ENCODE peak calls at places on chromosomes 6 and 20, in nine cellular contexts. F is fibroblast of lung, L is pancreas, O is upper lobe of right lung, D is psoas muscle, H is ovary, J is A549, X is IMR-90, Q is brain microvascular endothelial cell. G is an unnamed sample.

GRCh38 chr20:53751394-53752368 is 158.0 kb upstream of the ZNF217 start:
- DNase-seq in F (peak), L (no peak), O (no peak), D (no peak), H (no peak), J (peak), X (no peak), Q (no peak), G (no peak)

GRCh38 chr20:37229300-37229699 is 32.3 kb downstream of the GHRH start:
- DNase-seq in F (no peak), L (no peak), O (no peak), D (no peak), H (no peak), J (no peak), X (no peak), Q (no peak), G (no peak)

GRCh38 chr6:98824163-98824906 is 10.0 kb upstream of the POU3F2 start:
- DNase-seq in F (peak), L (peak), O (peak), D (no peak), H (no peak), J (no peak), X (no peak), Q (no peak), G (no peak)

GRCh38 chr6:32867022-32867477 is 13.1 kb downstream of the PSMB9 start:
- DNase-seq in F (no peak), L (no peak), O (no peak), D (no peak), H (no peak), J (no peak), X (no peak), Q (no peak), G (no peak)

GRCh38 chr20:45433316-45433715 is 17.4 kb downstream of the PIGT start:
- DNase-seq in F (peak), L (no peak), O (no peak), D (peak), H (no peak), J (no peak), X (peak), Q (no peak), G (no peak)

GRCh38 chr6:7196019-7196402 is 88.2 kb downstream of the RREB1 start:
- DNase-seq in F (no peak), L (no peak), O (no peak), D (no peak), H (no peak), J (no peak), X (no peak), Q (no peak), G (no peak)

GRCh38 chr6:142395768-142396231 is 94.0 kb downstream of the ADGRG6 start:
- DNase-seq in F (peak), L (no peak), O (no peak), D (no peak), H (no peak), J (no peak), X (peak), Q (peak), G (no peak)

GRCh38 chr6:146258206-146258605 is 229.3 kb downstream of the GRM1 start:
- DNase-seq in F (peak), L (no peak), O (no peak), D (no peak), H (no peak), J (no peak), X (no peak), Q (no peak), G (no peak)

GRCh38 chr6:167699141-167700036 is 127.3 kb upstream of the AFDN start:
- DNase-seq in F (peak), L (no peak), O (peak), D (peak), H (peak), J (no peak), X (no peak), Q (peak), G (peak)

GRCh38 chr20:62119591-62120364 is 2.5 kb upstream of the LSM14B start:
- DNase-seq in F (no peak), L (no peak), O (peak), D (peak), H (no peak), J (no peak), X (no peak), Q (no peak), G (no peak)

GRCh38 chr6:137403855-137404254 is 90.3 kb downstream of the OLIG3 start:
- DNase-seq in F (no peak), L (no peak), O (no peak), D (no peak), H (no peak), J (no peak), X (no peak), Q (no peak), G (no peak)

GRCh38 chr20:40803381-40803780 is 114.3 kb upstream of the MAFB start:
- DNase-seq in F (no peak), L (no peak), O (no peak), D (no peak), H (no peak), J (no peak), X (no peak), Q (no peak), G (no peak)

GRCh38 chr20:11891827-11892521 is 25.7 kb upstream of the BTBD3 start:
- DNase-seq in F (peak), L (no peak), O (no peak), D (no peak), H (peak), J (peak), X (peak), Q (peak), G (no peak)

GRCh38 chr6:31715022-31715683 is at the start of gene LY6G6D:
- DNase-seq in F (no peak), L (no peak), O (no peak), D (no peak), H (no peak), J (no peak), X (no peak), Q (no peak), G (no peak)

GRCh38 chr6:132257561-132257960 is 143.7 kb downstream of the MOXD1 start:
- DNase-seq in F (peak), L (no peak), O (no peak), D (no peak), H (no peak), J (no peak), X (peak), Q (peak), G (peak)

GRCh38 chr20:10565191-10565921 is 108.4 kb downstream of the JAG1 start:
- DNase-seq in F (peak), L (no peak), O (no peak), D (peak), H (peak), J (peak), X (peak), Q (peak), G (no peak)

GRCh38 chr6:92339891-92340290 is 1079.5 kb downstream of the EPHA7 start:
- DNase-seq in F (no peak), L (no peak), O (no peak), D (no peak), H (no peak), J (no peak), X (no peak), Q (no peak), G (no peak)

GRCh38 chr6:56292505-56293181 is 45.3 kb upstream of the COL21A1 start:
- DNase-seq in F (peak), L (no peak), O (no peak), D (no peak), H (peak), J (peak), X (peak), Q (peak), G (no peak)

GRCh38 chr20:44279228-44279627 is 31.8 kb downstream of the FITM2 start:
- DNase-seq in F (peak), L (no peak), O (no peak), D (no peak), H (peak), J (peak), X (peak), Q (peak), G (peak)

GRCh38 chr6:35161776-35162607 is 20.9 kb upstream of the TCP11 start:
- DNase-seq in F (no peak), L (no peak), O (no peak), D (no peak), H (no peak), J (no peak), X (no peak), Q (no peak), G (no peak)

GRCh38 chr6:36110863-36111262 is 19.4 kb upstream of the MAPK13 start:
- DNase-seq in F (no peak), L (no peak), O (no peak), D (no peak), H (no peak), J (no peak), X (no peak), Q (no peak), G (no peak)

GRCh38 chr6:154352898-154353585 is 3.6 kb downstream of the IPCEF1 start:
- DNase-seq in F (no peak), L (no peak), O (peak), D (no peak), H (no peak), J (no peak), X (no peak), Q (no peak), G (no peak)

GRCh38 chr6:116083052-116083451 is 17.6 kb upstream of the NT5DC1 start:
- DNase-seq in F (no peak), L (no peak), O (no peak), D (no peak), H (no peak), J (no peak), X (no peak), Q (no peak), G (no peak)

GRCh38 chr20:32574296-32575226 is 10.6 kb downstream of the NOL4L start:
- DNase-seq in F (peak), L (no peak), O (no peak), D (no peak), H (peak), J (peak), X (peak), Q (peak), G (no peak)

GRCh38 chr6:100573169-100573568 is 108.4 kb upstream of the SIM1 start:
- DNase-seq in F (peak), L (no peak), O (no peak), D (no peak), H (no peak), J (peak), X (peak), Q (peak), G (no peak)

GRCh38 chr6:17580518-17581048 is 19.5 kb upstream of the FAM8A1 start:
- DNase-seq in F (peak), L (peak), O (peak), D (peak), H (peak), J (peak), X (no peak), Q (peak), G (no peak)

GRCh38 chr6:17790486-17790885 is 83.8 kb upstream of the NUP153 start:
- DNase-seq in F (no peak), L (no peak), O (no peak), D (no peak), H (no peak), J (no peak), X (no peak), Q (no peak), G (no peak)

GRCh38 chr6:155524249-155524651 is 68.6 kb upstream of the NOX3 start:
- DNase-seq in F (peak), L (no peak), O (no peak), D (no peak), H (no peak), J (peak), X (peak), Q (peak), G (peak)

GRCh38 chr6:12148317-12148801 is 136.2 kb downstream of the HIVEP1 start:
- DNase-seq in F (peak), L (no peak), O (no peak), D (no peak), H (no peak), J (peak), X (peak), Q (peak), G (no peak)

GRCh38 chr6:169837529-169838250 is 86.3 kb downstream of the ERMARD start:
- DNase-seq in F (no peak), L (peak), O (no peak), D (no peak), H (no peak), J (no peak), X (no peak), Q (no peak), G (no peak)

GRCh38 chr6:169838291-169839028 is 87.0 kb downstream of the ERMARD start:
- DNase-seq in F (no peak), L (no peak), O (no peak), D (no peak), H (no peak), J (no peak), X (no peak), Q (no peak), G (no peak)

GRCh38 chr6:169839898-169840631 is 88.6 kb downstream of the ERMARD start:
- DNase-seq in F (no peak), L (no peak), O (peak), D (no peak), H (no peak), J (no peak), X (no peak), Q (no peak), G (no peak)

GRCh38 chr6:169839493-169839892 is 88.1 kb downstream of the ERMARD start:
- DNase-seq in F (no peak), L (no peak), O (no peak), D (no peak), H (no peak), J (no peak), X (no peak), Q (no peak), G (no peak)

GRCh38 chr6:169839029-169839481 is 87.6 kb downstream of the ERMARD start:
- DNase-seq in F (no peak), L (no peak), O (no peak), D (no peak), H (no peak), J (no peak), X (no peak), Q (no peak), G (no peak)
- H3K27ac ChIP-seq in F (no peak), L (no peak), O (no peak), D (no peak), H (no peak), J (no peak), X (no peak), Q (no peak), G (no peak)

GRCh38 chr20:50130995-50131394 is 18.0 kb upstream of the UBE2V1 start:
- DNase-seq in F (no peak), L (no peak), O (no peak), D (peak), H (no peak), J (no peak), X (peak), Q (no peak), G (no peak)
- H3K27ac ChIP-seq in F (no peak), L (no peak), O (no peak), D (peak), H (no peak), J (no peak), X (peak), Q (no peak), G (no peak)

DNA sequence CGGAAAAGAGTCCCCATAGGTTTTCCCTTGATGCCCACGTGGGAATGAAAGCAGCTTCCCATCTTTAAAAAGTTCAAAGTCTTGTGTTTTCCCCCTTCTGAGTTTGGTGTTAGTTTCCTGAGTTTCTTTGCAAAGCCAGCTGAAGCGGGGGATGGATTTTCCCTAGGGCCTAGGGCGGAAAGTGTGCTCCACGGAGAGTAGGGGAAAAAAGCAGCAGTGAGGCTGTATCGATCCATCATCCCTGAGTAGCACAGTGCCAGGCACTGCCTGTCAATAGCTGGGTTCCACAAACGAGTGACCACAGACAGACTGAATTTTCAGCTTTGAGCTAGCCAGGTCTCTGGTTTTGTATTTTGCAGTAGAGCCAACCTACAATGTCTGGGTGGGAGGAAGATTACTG is 1.4 kb downstream of the DAAM2 start:
- DNase-seq in F (no peak), L (no peak), O (no peak), D (no peak), H (no peak), J (no peak), X (no peak), Q (no peak), G (no peak)
- H3K27ac ChIP-seq in F (no peak), L (no peak), O (no peak), D (peak), H (no peak), J (no peak), X (peak), Q (no peak), G (no peak)

GRCh38 chr6:15249371-15250019 is 3.6 kb downstream of the JARID2 start:
- DNase-seq in F (no peak), L (no peak), O (no peak), D (no peak), H (no peak), J (no peak), X (no peak), Q (no peak), G (no peak)
- H3K27ac ChIP-seq in F (peak), L (peak), O (peak), D (peak), H (peak), J (peak), X (peak), Q (peak), G (peak)

GRCh38 chr6:151285121-151285520 is 45.4 kb downstream of the AKAP12 start:
- DNase-seq in F (peak), L (no peak), O (no peak), D (no peak), H (no peak), J (no peak), X (peak), Q (peak), G (no peak)
- H3K27ac ChIP-seq in F (no peak), L (no peak), O (peak), D (peak), H (no peak), J (no peak), X (no peak), Q (peak), G (peak)

GRCh38 chr20:59017493-59018231 is 1.6 kb upstream of the TUBB1 start:
- DNase-seq in F (no peak), L (no peak), O (peak), D (no peak), H (no peak), J (no peak), X (no peak), Q (no peak), G (no peak)

GRCh38 chr20:59016795-59017492 is 2.3 kb upstream of the TUBB1 start:
- DNase-seq in F (peak), L (no peak), O (no peak), D (no peak), H (no peak), J (no peak), X (no peak), Q (no peak), G (no peak)

GRCh38 chr20:59014680-59015389 is 4.4 kb upstream of the TUBB1 start:
- DNase-seq in F (no peak), L (no peak), O (no peak), D (no peak), H (no peak), J (no peak), X (no peak), Q (no peak), G (no peak)

GRCh38 chr20:59015411-59015810 is 3.8 kb upstream of the TUBB1 start:
- DNase-seq in F (no peak), L (no peak), O (no peak), D (no peak), H (no peak), J (no peak), X (no peak), Q (no peak), G (no peak)

DNA sequence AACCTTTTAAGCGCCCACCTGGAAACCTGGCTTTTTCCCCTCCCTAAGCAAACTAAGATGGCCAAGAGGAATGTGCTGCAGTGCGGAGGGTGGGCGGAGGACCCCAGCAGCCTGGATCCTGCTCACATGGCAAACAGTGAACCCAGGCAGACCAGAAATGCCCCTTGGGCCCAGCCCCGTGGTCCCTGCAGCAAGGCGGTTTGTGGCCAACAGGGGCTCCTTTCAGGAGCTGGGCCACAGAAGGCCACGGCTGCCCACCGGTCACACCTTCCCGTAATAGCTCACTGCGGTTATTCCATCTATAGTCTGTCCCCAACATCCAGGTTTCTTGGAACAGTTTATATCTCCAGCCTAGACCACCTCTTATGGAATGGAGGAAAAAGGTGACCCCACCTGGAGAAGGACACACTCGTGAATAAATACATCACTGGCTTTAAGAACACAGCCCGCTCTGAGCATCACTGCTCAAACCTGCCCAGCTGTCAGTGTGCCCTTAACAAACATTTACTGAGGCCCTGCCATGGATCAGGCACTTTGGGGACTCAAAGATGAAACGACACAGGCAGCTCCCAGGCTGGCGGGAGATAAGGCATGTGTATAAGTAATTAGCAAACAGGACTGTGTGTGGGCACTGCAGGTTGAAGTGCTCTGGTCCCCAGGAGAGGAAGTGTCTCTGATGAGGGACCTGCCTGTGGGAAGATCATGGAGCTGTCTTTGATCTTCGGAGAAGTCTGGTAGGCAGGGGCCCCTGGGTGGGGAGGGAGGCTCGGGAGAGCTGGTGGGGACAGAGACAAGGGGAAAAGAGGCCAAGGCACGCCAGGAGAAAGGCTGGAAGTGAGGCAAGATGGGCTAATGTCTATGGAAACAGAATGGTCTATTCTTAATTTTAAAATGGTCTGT is 3.2 kb upstream of the TUBB1 start:
- DNase-seq in F (no peak), L (no peak), O (no peak), D (no peak), H (no peak), J (no peak), X (no peak), Q (no peak), G (no peak)
- H3K27ac ChIP-seq in F (no peak), L (no peak), O (no peak), D (no peak), H (no peak), J (no peak), X (no peak), Q (no peak), G (peak)

GRCh38 chr20:1947535-1947846 is 46.4 kb downstream of the PDYN start:
- DNase-seq in F (no peak), L (no peak), O (no peak), D (no peak), H (no peak), J (no peak), X (no peak), Q (no peak), G (no peak)
- H3K27ac ChIP-seq in F (no peak), L (no peak), O (peak), D (peak), H (no peak), J (no peak), X (no peak), Q (no peak), G (no peak)

GRCh38 chr6:13808806-13809205 is 5.6 kb downstream of the MCUR1 start:
- DNase-seq in F (no peak), L (no peak), O (no peak), D (no peak), H (no peak), J (no peak), X (no peak), Q (no peak), G (no peak)

GRCh38 chr6:13813011-13813410 is 1.3 kb downstream of the MCUR1 start:
- DNase-seq in F (no peak), L (no peak), O (no peak), D (no peak), H (no peak), J (no peak), X (no peak), Q (no peak), G (no peak)

GRCh38 chr6:13812359-13812642 is 2.1 kb downstream of the MCUR1 start:
- DNase-seq in F (no peak), L (no peak), O (no peak), D (no peak), H (no peak), J (no peak), X (no peak), Q (no peak), G (no peak)

GRCh38 chr6:13811627-13812358 is 2.6 kb downstream of the MCUR1 start:
- DNase-seq in F (no peak), L (no peak), O (no peak), D (no peak), H (peak), J (no peak), X (no peak), Q (no peak), G (no peak)

GRCh38 chr6:13810688-13811446 is 3.5 kb downstream of the MCUR1 start:
- DNase-seq in F (peak), L (no peak), O (no peak), D (no peak), H (no peak), J (no peak), X (no peak), Q (no peak), G (no peak)
- H3K27ac ChIP-seq in F (no peak), L (no peak), O (peak), D (peak), H (no peak), J (no peak), X (no peak), Q (no peak), G (no peak)

G was measured in epithelial cell of prostate.